ENCODE peak calls at places on chromosomes 12 and 14, in nine cellular contexts. R is GM13976, S is GM20000, W is RWPE1, J is HCT116, Z is GM12865, D is left ventricle myocardium inferior, C is spleen, L is neural crest cell. M is an unnamed sample.

GRCh38 chr14:104930526-104931322 is 6.0 kb downstream of the PLD4 start:
- DNase-seq in R (no peak), S (peak), W (no peak), J (no peak), Z (no peak), D (peak), C (no peak), L (no peak), M (no peak)

GRCh38 chr14:23559010-23559920 is 3.2 kb downstream of the THTPA start:
- DNase-seq in R (peak), S (peak), W (peak), J (no peak), Z (peak), D (peak), C (peak), L (peak), M (peak)

GRCh38 chr12:52395761-52396434 is 10.2 kb downstream of the KRT82 start:
- DNase-seq in R (no peak), S (no peak), W (peak), J (peak), Z (peak), D (no peak), C (peak), L (no peak), M (peak)

GRCh38 chr12:1691123-1692007 is 495 bp downstream of the ADIPOR2 start:
- DNase-seq in R (peak), S (peak), W (peak), J (no peak), Z (peak), D (peak), C (peak), L (no peak), M (peak)

GRCh38 chr14:25069889-25070288 is 19.9 kb upstream of the STXBP6 start:
- DNase-seq in R (no peak), S (no peak), W (no peak), J (no peak), Z (no peak), D (no peak), C (no peak), L (no peak), M (no peak)

GRCh38 chr12:61848893-61849292 is 411.3 kb upstream of the USP15 start:
- DNase-seq in R (no peak), S (no peak), W (no peak), J (no peak), Z (no peak), D (no peak), C (no peak), L (no peak), M (no peak)

GRCh38 chr12:88579941-88580871 is at the start of gene KITLG:
- DNase-seq in R (peak), S (peak), W (peak), J (peak), Z (peak), D (peak), C (peak), L (peak), M (peak)

GRCh38 chr14:81018714-81019512 is 63.5 kb downstream of the TSHR start:
- DNase-seq in R (no peak), S (no peak), W (no peak), J (no peak), Z (no peak), D (no peak), C (no peak), L (no peak), M (no peak)

GRCh38 chr12:52258335-52258901 is 16.0 kb upstream of the KRT86 start:
- DNase-seq in R (no peak), S (peak), W (no peak), J (no peak), Z (no peak), D (no peak), C (peak), L (peak), M (no peak)

GRCh38 chr14:106277503-106277902 is 751.1 kb downstream of the TMEM121 start:
- DNase-seq in R (peak), S (peak), W (no peak), J (no peak), Z (peak), D (no peak), C (no peak), L (no peak), M (peak)

GRCh38 chr14:35347323-35348043 is 55.3 kb downstream of the PSMA6 start:
- DNase-seq in R (no peak), S (no peak), W (no peak), J (no peak), Z (no peak), D (no peak), C (no peak), L (peak), M (peak)

GRCh38 chr14:104931323-104931770 is 6.7 kb downstream of the PLD4 start:
- DNase-seq in R (no peak), S (peak), W (no peak), J (no peak), Z (no peak), D (no peak), C (no peak), L (no peak), M (no peak)

GRCh38 chr12:106906715-106907114 is 49.0 kb upstream of the TMEM263 start:
- DNase-seq in R (no peak), S (no peak), W (no peak), J (no peak), Z (no peak), D (no peak), C (no peak), L (no peak), M (no peak)

GRCh38 chr12:40515041-40515825 is 177.0 kb upstream of the CNTN1 start:
- DNase-seq in R (peak), S (peak), W (peak), J (no peak), Z (peak), D (no peak), C (no peak), L (no peak), M (no peak)

GRCh38 chr12:126337556-126337955 is 1272.3 kb downstream of the AACS start:
- DNase-seq in R (no peak), S (no peak), W (peak), J (no peak), Z (no peak), D (no peak), C (no peak), L (no peak), M (no peak)

GRCh38 chr12:44247588-44247987 is 411.7 kb downstream of the TMEM117 start:
- DNase-seq in R (no peak), S (no peak), W (no peak), J (no peak), Z (no peak), D (no peak), C (no peak), L (no peak), M (peak)

GRCh38 chr14:57389646-57390036 is 745 bp upstream of the NAA30 start:
- DNase-seq in R (no peak), S (no peak), W (no peak), J (no peak), Z (no peak), D (no peak), C (no peak), L (no peak), M (peak)

GRCh38 chr12:84270470-84271140 is 642.0 kb downstream of the SLC6A15 start:
- DNase-seq in R (no peak), S (no peak), W (no peak), J (no peak), Z (no peak), D (no peak), C (no peak), L (no peak), M (no peak)

GRCh38 chr12:20150835-20151234 is 217.5 kb upstream of the PDE3A start:
- DNase-seq in R (no peak), S (no peak), W (no peak), J (no peak), Z (no peak), D (no peak), C (no peak), L (no peak), M (no peak)

GRCh38 chr12:65868133-65868705 is 43.9 kb downstream of the HMGA2 start:
- DNase-seq in R (no peak), S (no peak), W (peak), J (no peak), Z (no peak), D (no peak), C (no peak), L (no peak), M (no peak)

GRCh38 chr12:2752676-2753371 is 41.9 kb upstream of the FKBP4 start:
- DNase-seq in R (peak), S (peak), W (peak), J (peak), Z (peak), D (peak), C (peak), L (peak), M (peak)

GRCh38 chr14:23639891-23640523 is 3.8 kb downstream of the DHRS2 start:
- DNase-seq in R (no peak), S (no peak), W (no peak), J (no peak), Z (no peak), D (no peak), C (no peak), L (no peak), M (no peak)

GRCh38 chr14:33646692-33647260 is 304.1 kb downstream of the EGLN3 start:
- DNase-seq in R (no peak), S (no peak), W (peak), J (no peak), Z (no peak), D (no peak), C (no peak), L (no peak), M (no peak)

GRCh38 chr12:105289114-105289904 is 41.2 kb upstream of the C12orf75 start:
- DNase-seq in R (no peak), S (no peak), W (no peak), J (no peak), Z (no peak), D (no peak), C (no peak), L (no peak), M (no peak)

GRCh38 chr12:65999564-66000280 is 130.8 kb downstream of the LLPH start:
- DNase-seq in R (no peak), S (no peak), W (peak), J (no peak), Z (no peak), D (no peak), C (no peak), L (no peak), M (no peak)

GRCh38 chr14:100045687-100046344 is 19.4 kb upstream of the EVL start:
- DNase-seq in R (no peak), S (no peak), W (no peak), J (no peak), Z (no peak), D (no peak), C (no peak), L (no peak), M (no peak)

GRCh38 chr12:58414398-58414871 is 473.1 kb downstream of the ATP23 start:
- DNase-seq in R (no peak), S (no peak), W (no peak), J (no peak), Z (no peak), D (no peak), C (no peak), L (no peak), M (no peak)

GRCh38 chr14:39374846-39375245 is 57.4 kb downstream of the FBXO33 start:
- DNase-seq in R (no peak), S (no peak), W (no peak), J (no peak), Z (no peak), D (no peak), C (no peak), L (no peak), M (no peak)

GRCh38 chr12:3225154-3225795 is 148.1 kb downstream of the TSPAN9 start:
- DNase-seq in R (no peak), S (no peak), W (no peak), J (no peak), Z (no peak), D (no peak), C (no peak), L (no peak), M (peak)

GRCh38 chr12:4379410-4379809 is at the start of gene FGF23:
- DNase-seq in R (no peak), S (no peak), W (peak), J (no peak), Z (no peak), D (no peak), C (no peak), L (peak), M (no peak)

GRCh38 chr12:69388371-69388770 is 28.8 kb downstream of the YEATS4 start:
- DNase-seq in R (peak), S (no peak), W (peak), J (peak), Z (peak), D (no peak), C (no peak), L (no peak), M (no peak)

GRCh38 chr14:55802986-55803431 is 223.0 kb downstream of the KTN1 start:
- DNase-seq in R (no peak), S (no peak), W (peak), J (peak), Z (no peak), D (no peak), C (no peak), L (no peak), M (peak)

GRCh38 chr14:100454437-100454836 is 131.3 kb downstream of the SLC25A47 start:
- DNase-seq in R (no peak), S (no peak), W (no peak), J (no peak), Z (no peak), D (no peak), C (no peak), L (no peak), M (no peak)

GRCh38 chr12:105385141-105385540 is 54.6 kb downstream of the C12orf75 start:
- DNase-seq in R (no peak), S (no peak), W (no peak), J (no peak), Z (no peak), D (no peak), C (no peak), L (no peak), M (no peak)

GRCh38 chr12:57005980-57006808 is at the start of gene ZBTB39:
- DNase-seq in R (peak), S (peak), W (peak), J (peak), Z (peak), D (peak), C (peak), L (peak), M (peak)

GRCh38 chr14:38255673-38256357 is at the start of gene CLEC14A:
- DNase-seq in R (peak), S (no peak), W (no peak), J (no peak), Z (no peak), D (peak), C (peak), L (peak), M (peak)

GRCh38 chr14:89493877-89494634 is 77.0 kb upstream of the FOXN3 start:
- DNase-seq in R (peak), S (peak), W (no peak), J (no peak), Z (peak), D (no peak), C (no peak), L (no peak), M (no peak)

GRCh38 chr12:118553856-118554504 is 177.6 kb downstream of the SUDS3 start:
- DNase-seq in R (no peak), S (no peak), W (no peak), J (no peak), Z (no peak), D (no peak), C (no peak), L (no peak), M (no peak)
- TF ChIP-seq CTCF in R (no peak), S (no peak), W (no peak), J (no peak), Z (no peak), D (no peak), C (no peak), L (no peak), M (no peak)

GRCh38 chr14:21825147-21825743 is 151.6 kb upstream of the OR4E1 start:
- DNase-seq in R (peak), S (peak), W (peak), J (peak), Z (peak), D (no peak), C (no peak), L (peak), M (peak)
- TF ChIP-seq CTCF in R (peak), S (peak), W (peak), J (peak), Z (peak), D (peak), C (peak), L (peak), M (peak)

GRCh38 chr14:103839569-103839968 is 7.8 kb downstream of the PPP1R13B start:
- DNase-seq in R (no peak), S (no peak), W (no peak), J (no peak), Z (no peak), D (no peak), C (peak), L (no peak), M (no peak)
- TF ChIP-seq CTCF in R (no peak), S (no peak), W (no peak), J (no peak), Z (no peak), D (no peak), C (no peak), L (no peak), M (no peak)

DNA sequence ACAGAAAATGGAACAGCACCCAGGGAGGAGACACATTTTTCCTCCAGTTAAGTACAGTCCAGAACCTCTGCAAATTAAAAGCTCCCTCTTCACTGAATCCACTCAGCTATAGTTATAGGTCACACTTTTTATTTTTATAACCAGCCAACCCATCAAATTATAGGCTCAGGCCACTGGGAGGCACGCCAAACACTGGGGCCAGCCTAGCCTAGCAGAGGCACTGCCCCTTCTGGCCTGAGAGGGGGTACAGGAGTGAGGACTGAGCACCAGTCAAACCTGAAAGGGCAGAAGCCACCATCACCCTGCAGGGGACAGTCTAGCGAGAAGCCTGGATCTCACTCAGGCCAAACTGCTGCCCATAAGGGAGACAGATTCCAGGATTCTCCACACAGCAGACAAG is 19.3 kb downstream of the FMNL3 start:
- DNase-seq in R (no peak), S (no peak), W (no peak), J (no peak), Z (no peak), D (no peak), C (no peak), L (no peak), M (no peak)
- TF ChIP-seq CTCF in R (no peak), S (no peak), W (no peak), J (no peak), Z (no peak), D (no peak), C (no peak), L (no peak), M (no peak)